ENCODE peak calls at places on chromosomes 7 and 10, in five cellular contexts. One of them, this sample, is unnamed.

GRCh38 chr7:106165328-106165727 is 53.2 kb upstream of the SYPL1 start:
- DNase-seq in adrenal gland: no peak
- DNase-seq in suprapubic skin: no peak
- DNase-seq in CD8-positive, alpha-beta T cell: no peak
- DNase-seq in lower leg skin: no peak
- DNase-seq in this sample: no peak

GRCh38 chr10:132248455-132249231 is 59.1 kb downstream of the STK32C start:
- DNase-seq in adrenal gland: peak
- DNase-seq in suprapubic skin: no peak
- DNase-seq in CD8-positive, alpha-beta T cell: peak
- DNase-seq in lower leg skin: no peak
- DNase-seq in this sample: no peak

GRCh38 chr7:99125505-99125865 is 18.4 kb downstream of the SMURF1 start:
- DNase-seq in suprapubic skin: no peak
- DNase-seq in CD8-positive, alpha-beta T cell: no peak
- DNase-seq in adrenal gland: no peak
- DNase-seq in lower leg skin: no peak
- DNase-seq in this sample: no peak

GRCh38 chr10:29522038-29522855 is 112.5 kb downstream of the SVIL start:
- DNase-seq in suprapubic skin: no peak
- DNase-seq in lower leg skin: no peak
- DNase-seq in adrenal gland: no peak
- DNase-seq in CD8-positive, alpha-beta T cell: no peak
- DNase-seq in this sample: no peak

GRCh38 chr7:1290262-1291039 is 57.8 kb downstream of the UNCX start:
- DNase-seq in adrenal gland: no peak
- DNase-seq in CD8-positive, alpha-beta T cell: peak
- DNase-seq in suprapubic skin: no peak
- DNase-seq in lower leg skin: no peak
- DNase-seq in this sample: no peak

GRCh38 chr10:34816067-34817002 is 1.2 kb upstream of the PARD3 start:
- DNase-seq in suprapubic skin: peak
- DNase-seq in adrenal gland: peak
- DNase-seq in lower leg skin: no peak
- DNase-seq in CD8-positive, alpha-beta T cell: no peak
- DNase-seq in this sample: no peak

GRCh38 chr7:137094-137861 is 55.1 kb upstream of the FAM20C start:
- DNase-seq in suprapubic skin: no peak
- DNase-seq in CD8-positive, alpha-beta T cell: no peak
- DNase-seq in lower leg skin: no peak
- DNase-seq in adrenal gland: no peak
- DNase-seq in this sample: no peak

GRCh38 chr7:137328389-137329120 is 15.0 kb downstream of the PTN start:
- DNase-seq in CD8-positive, alpha-beta T cell: no peak
- DNase-seq in lower leg skin: no peak
- DNase-seq in adrenal gland: no peak
- DNase-seq in suprapubic skin: no peak
- DNase-seq in this sample: no peak

GRCh38 chr7:1847260-1848001 is 177.4 kb downstream of the ELFN1 start:
- DNase-seq in lower leg skin: no peak
- DNase-seq in suprapubic skin: peak
- DNase-seq in CD8-positive, alpha-beta T cell: no peak
- DNase-seq in adrenal gland: no peak
- DNase-seq in this sample: peak

GRCh38 chr7:110673148-110673547 is 417.8 kb upstream of the LRRN3 start:
- DNase-seq in suprapubic skin: no peak
- DNase-seq in adrenal gland: no peak
- DNase-seq in CD8-positive, alpha-beta T cell: no peak
- DNase-seq in lower leg skin: no peak
- DNase-seq in this sample: no peak

GRCh38 chr10:50431791-50432190 is 180.5 kb upstream of the ASAH2 start:
- DNase-seq in suprapubic skin: no peak
- DNase-seq in CD8-positive, alpha-beta T cell: no peak
- DNase-seq in adrenal gland: no peak
- DNase-seq in lower leg skin: no peak
- DNase-seq in this sample: no peak

GRCh38 chr10:49448924-49449323 is 53.0 kb upstream of the DRGX start:
- DNase-seq in lower leg skin: no peak
- DNase-seq in adrenal gland: no peak
- DNase-seq in suprapubic skin: no peak
- DNase-seq in CD8-positive, alpha-beta T cell: no peak
- DNase-seq in this sample: no peak

GRCh38 chr10:33132626-33133025 is 174.6 kb upstream of the ITGB1 start:
- DNase-seq in adrenal gland: no peak
- DNase-seq in CD8-positive, alpha-beta T cell: peak
- DNase-seq in suprapubic skin: no peak
- DNase-seq in lower leg skin: no peak
- DNase-seq in this sample: no peak

GRCh38 chr10:47050618-47051455 is 139.6 kb downstream of the PTPN20 start:
- DNase-seq in adrenal gland: no peak
- DNase-seq in CD8-positive, alpha-beta T cell: no peak
- DNase-seq in suprapubic skin: no peak
- DNase-seq in lower leg skin: no peak
- DNase-seq in this sample: no peak

GRCh38 chr10:50866317-50866716 is 19.1 kb downstream of the A1CF start:
- DNase-seq in CD8-positive, alpha-beta T cell: no peak
- DNase-seq in adrenal gland: no peak
- DNase-seq in suprapubic skin: no peak
- DNase-seq in lower leg skin: no peak
- DNase-seq in this sample: no peak

GRCh38 chr7:601573-602340 is 82.1 kb upstream of the PDGFA start:
- DNase-seq in CD8-positive, alpha-beta T cell: peak
- DNase-seq in suprapubic skin: peak
- DNase-seq in lower leg skin: peak
- DNase-seq in adrenal gland: no peak
- DNase-seq in this sample: peak

GRCh38 chr7:95240910-95241309 is 83.4 kb downstream of the PON1 start:
- DNase-seq in lower leg skin: no peak
- DNase-seq in CD8-positive, alpha-beta T cell: no peak
- DNase-seq in adrenal gland: no peak
- DNase-seq in suprapubic skin: no peak
- DNase-seq in this sample: no peak

GRCh38 chr7:41047789-41048191 is 655.1 kb downstream of the INHBA start:
- DNase-seq in adrenal gland: no peak
- DNase-seq in suprapubic skin: no peak
- DNase-seq in lower leg skin: no peak
- DNase-seq in CD8-positive, alpha-beta T cell: no peak
- DNase-seq in this sample: no peak

DNA sequence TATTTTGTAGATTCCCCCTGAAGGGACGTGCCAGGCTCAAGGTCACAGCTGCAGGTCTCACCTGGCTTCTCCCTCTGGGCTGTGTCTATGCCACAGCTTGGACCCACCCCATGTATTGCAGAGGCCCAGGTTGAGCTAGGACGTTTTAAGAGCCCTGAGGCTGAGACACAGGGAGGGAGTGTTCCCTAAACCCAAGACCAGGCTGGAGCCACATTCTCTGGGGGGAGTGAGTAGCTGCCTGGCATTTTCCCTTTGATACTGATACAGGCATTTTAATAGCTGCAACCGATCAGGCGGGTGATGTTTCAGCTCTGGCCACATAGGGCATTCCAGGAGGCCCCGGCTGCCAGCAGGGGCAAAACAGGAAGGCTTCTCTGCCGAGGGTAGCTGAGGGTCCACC is 13.4 kb downstream of the COL13A1 start:
- DNase-seq in CD8-positive, alpha-beta T cell: no peak
- DNase-seq in adrenal gland: no peak
- DNase-seq in lower leg skin: no peak
- DNase-seq in suprapubic skin: no peak
- DNase-seq in this sample: no peak
- H3K4me3 ChIP-seq in CD8-positive, alpha-beta T cell: no peak
- H3K4me3 ChIP-seq in adrenal gland: no peak
- H3K4me3 ChIP-seq in lower leg skin: no peak
- H3K4me3 ChIP-seq in suprapubic skin: no peak
- H3K4me3 ChIP-seq in this sample: no peak

GRCh38 chr10:110733256-110733952 is 89.3 kb downstream of the RBM20 start:
- DNase-seq in lower leg skin: no peak
- DNase-seq in CD8-positive, alpha-beta T cell: no peak
- DNase-seq in adrenal gland: no peak
- DNase-seq in suprapubic skin: no peak
- DNase-seq in this sample: no peak
- H3K4me3 ChIP-seq in lower leg skin: no peak
- H3K4me3 ChIP-seq in CD8-positive, alpha-beta T cell: no peak
- H3K4me3 ChIP-seq in adrenal gland: no peak
- H3K4me3 ChIP-seq in suprapubic skin: peak
- H3K4me3 ChIP-seq in this sample: no peak

GRCh38 chr7:42454006-42454405 is 217.0 kb upstream of the GLI3 start:
- DNase-seq in lower leg skin: no peak
- DNase-seq in CD8-positive, alpha-beta T cell: no peak
- DNase-seq in suprapubic skin: no peak
- DNase-seq in adrenal gland: no peak
- DNase-seq in this sample: no peak
- H3K4me3 ChIP-seq in lower leg skin: no peak
- H3K4me3 ChIP-seq in CD8-positive, alpha-beta T cell: no peak
- H3K4me3 ChIP-seq in suprapubic skin: no peak
- H3K4me3 ChIP-seq in adrenal gland: no peak
- H3K4me3 ChIP-seq in this sample: no peak

GRCh38 chr7:116524221-116524608 is 621 bp upstream of the CAV1 start:
- DNase-seq in CD8-positive, alpha-beta T cell: no peak
- DNase-seq in adrenal gland: no peak
- DNase-seq in suprapubic skin: no peak
- DNase-seq in lower leg skin: no peak
- DNase-seq in this sample: no peak
- H3K4me3 ChIP-seq in CD8-positive, alpha-beta T cell: no peak
- H3K4me3 ChIP-seq in adrenal gland: no peak
- H3K4me3 ChIP-seq in suprapubic skin: peak
- H3K4me3 ChIP-seq in lower leg skin: no peak
- H3K4me3 ChIP-seq in this sample: peak